ENCODE peak calls at places on chromosomes 2 and 18, in nine cellular contexts. Y is GM10248; P is stimulated activated CD8-positive, alpha-beta memory T cell treated with anti-CD3 and anti-CD28 coated beads, Interleukin-12 subunit alpha, Interleukin-12 subunit beta, amount 100 ng/mL, for 4 hours; N is NCI-H1105; G is activated naive CD8-positive, alpha-beta T cell treated with anti-CD3 and anti-CD28 coated beads for 36 hours; K is T follicular helper cell; B is AG10803; O is heart left ventricle; F is glutamatergic neuron. U is an unnamed sample.

GRCh38 chr2:42929577-42929984 is 137.2 kb upstream of the HAAO start:
- DNase-seq in B (no peak), G (no peak), Y (no peak), N (no peak), P (no peak), K (no peak), F (no peak), O (no peak), U (no peak)

GRCh38 chr2:241768850-241769249 is 7.8 kb upstream of the GAL3ST2 start:
- DNase-seq in K (no peak), B (no peak), P (no peak), O (no peak), N (no peak), Y (peak; percentile 17), F (no peak), G (no peak), U (no peak)

GRCh38 chr2:203782262-203782976 is 76.0 kb downstream of the CD28 start:
- DNase-seq in F (peak; percentile 41), K (peak; percentile 45), P (peak; percentile 42), O (peak; percentile 43), N (peak; percentile 27), B (peak; percentile 95), Y (peak; percentile 55), G (peak; percentile 76), U (peak; percentile 37)

GRCh38 chr2:173631123-173631450 is 276.4 kb downstream of the CDCA7 start:
- DNase-seq in B (peak; percentile 26), O (peak; percentile 21), K (no peak), Y (no peak), G (no peak), P (no peak), N (no peak), F (peak; percentile 32), U (no peak)

GRCh38 chr18:11728247-11728646 is 39.2 kb downstream of the GNAL start:
- DNase-seq in G (no peak), N (no peak), B (peak; percentile 6), P (no peak), F (no peak), K (no peak), Y (no peak), O (no peak), U (no peak)

GRCh38 chr2:84865181-84865783 is 15.6 kb downstream of the TRABD2A start:
- DNase-seq in K (no peak), O (no peak), P (no peak), F (no peak), Y (peak; percentile 61), N (no peak), G (no peak), B (peak; percentile 57), U (no peak)

GRCh38 chr2:26530696-26531095 is 52.8 kb upstream of the OTOF start:
- DNase-seq in N (no peak), Y (no peak), O (no peak), G (no peak), F (no peak), P (no peak), K (no peak), B (peak; percentile 29), U (no peak)

GRCh38 chr2:85920810-85921545 is 32.2 kb upstream of the ST3GAL5 start:
- DNase-seq in O (peak; percentile 27), P (no peak), Y (no peak), N (no peak), K (no peak), F (peak; percentile 30), B (peak; percentile 41), G (no peak), U (no peak)

GRCh38 chr2:17892726-17893534 is 14.5 kb downstream of the KCNS3 start:
- DNase-seq in N (no peak), B (no peak), G (no peak), K (no peak), P (no peak), Y (no peak), O (no peak), F (no peak), U (peak; percentile 39)

GRCh38 chr2:9006368-9006767 is 2.9 kb upstream of the MBOAT2 start:
- DNase-seq in G (no peak), B (no peak), F (no peak), Y (no peak), O (no peak), N (no peak), K (no peak), P (no peak), U (no peak)

GRCh38 chr2:130336877-130337734 is 5.6 kb upstream of the IMP4 start:
- DNase-seq in Y (peak; percentile 86), N (peak; percentile 67), K (peak; percentile 47), P (no peak), G (peak; percentile 43), B (peak; percentile 69), F (peak; percentile 89), O (peak; percentile 76), U (peak; percentile 90)

GRCh38 chr2:229164545-229165249 is 106.4 kb downstream of the PID1 start:
- DNase-seq in P (no peak), B (peak; percentile 28), O (no peak), Y (no peak), K (no peak), F (no peak), N (no peak), G (no peak), U (peak; percentile 27)

GRCh38 chr2:19764998-19765397 is 136.8 kb downstream of the TTC32 start:
- DNase-seq in K (no peak), G (no peak), O (no peak), Y (no peak), F (no peak), B (no peak), P (no peak), N (no peak), U (no peak)

GRCh38 chr2:141529674-141530073 is 601.1 kb downstream of the LRP1B start:
- DNase-seq in Y (no peak), F (no peak), N (no peak), O (no peak), G (no peak), K (no peak), P (no peak), B (no peak), U (no peak)

GRCh38 chr2:96260404-96261260 is 5.2 kb downstream of the TMEM127 start:
- DNase-seq in O (peak; percentile 64), B (peak; percentile 88), F (peak; percentile 55), G (peak; percentile 44), Y (peak; percentile 68), K (no peak), N (no peak), P (no peak), U (peak; percentile 74)

GRCh38 chr2:143525536-143525935 is 396.3 kb downstream of the ARHGAP15 start:
- DNase-seq in B (no peak), O (no peak), P (no peak), G (no peak), K (no peak), Y (no peak), N (no peak), F (no peak), U (no peak)

GRCh38 chr2:107810734-107811133 is 16.0 kb upstream of the RGPD4 start:
- DNase-seq in O (no peak), Y (no peak), B (no peak), P (no peak), N (no peak), K (no peak), G (no peak), F (no peak), U (no peak)

GRCh38 chr2:27059141-27059820 is 7.8 kb downstream of the AGBL5 start:
- DNase-seq in N (no peak), O (no peak), B (no peak), G (no peak), Y (no peak), K (no peak), F (no peak), P (no peak), U (no peak)

GRCh38 chr2:69781321-69782248 is 39.7 kb downstream of the ANXA4 start:
- DNase-seq in N (no peak), P (no peak), B (no peak), K (no peak), G (no peak), O (no peak), F (no peak), Y (no peak), U (peak; percentile 47)

GRCh38 chr2:238231251-238231793 is 8.5 kb downstream of the HES6 start:
- DNase-seq in N (no peak), B (no peak), F (peak; percentile 86), O (peak; percentile 77), P (peak; percentile 65), Y (peak; percentile 85), G (peak; percentile 76), K (peak; percentile 69), U (peak; percentile 75)

GRCh38 chr2:2646312-2647051 is 315.4 kb upstream of the MYT1L start:
- DNase-seq in O (no peak), F (no peak), K (no peak), G (peak; percentile 61), Y (no peak), B (no peak), P (no peak), N (no peak), U (no peak)

GRCh38 chr2:240452471-240453256 is 17.2 kb downstream of the GPC1 start:
- DNase-seq in B (peak; percentile 36), N (peak; percentile 64), K (no peak), G (peak; percentile 28), F (peak; percentile 89), P (no peak), O (peak; percentile 74), Y (no peak), U (peak; percentile 68)

GRCh38 chr2:9410108-9410507 is 13.2 kb downstream of the ITGB1BP1 start:
- DNase-seq in B (no peak), O (no peak), N (no peak), K (no peak), Y (no peak), F (no peak), P (no peak), G (no peak), U (no peak)

GRCh38 chr18:8904316-8904715 is 198.2 kb upstream of the NDUFV2 start:
- DNase-seq in N (no peak), G (no peak), K (no peak), F (no peak), Y (no peak), B (no peak), O (no peak), P (no peak), U (no peak)

U was measured in transverse colon.